ENCODE peak calls at places on chromosome 10, in nine cellular contexts. O is esophagus squamous epithelium, J is uterus, Y is adrenal gland, V is endothelial cell of umbilical vein, P is body of pancreas, H is sigmoid colon, L is IMR-90, Z is testis. X is an unnamed sample. For H3K4me1, the result is how much of the 10 kb centered on the place peaks cover.

GRCh38 chr10:128063736-128064614 is 62.2 kb downstream of the MKI67 start:
- DNase-seq in V (no peak), L (no peak), Y (peak), Z (no peak), P (no peak), H (peak), O (no peak), J (no peak), X (peak)

GRCh38 chr10:78727728-78728127 is 341.0 kb upstream of the ZMIZ1 start:
- DNase-seq in H (no peak), L (no peak), Z (no peak), J (no peak), Y (peak), V (no peak), O (no peak), P (no peak), X (peak)

GRCh38 chr10:29435809-29436501 is 147.1 kb downstream of the LYZL1 start:
- DNase-seq in Z (no peak), V (no peak), O (no peak), Y (no peak), L (peak), P (no peak), J (no peak), H (no peak), X (no peak)

GRCh38 chr10:42632557-42632956 is 5.8 kb downstream of the ZNF33B start:
- DNase-seq in L (no peak), P (no peak), O (no peak), Y (no peak), H (no peak), J (no peak), V (no peak), Z (no peak), X (no peak)

GRCh38 chr10:30092151-30092790 is 32.9 kb upstream of the JCAD start:
- DNase-seq in Y (no peak), O (no peak), V (no peak), P (no peak), J (no peak), L (peak), Z (no peak), H (no peak), X (no peak)

GRCh38 chr10:49394933-49395740 is 752 bp downstream of the DRGX start:
- DNase-seq in O (no peak), H (no peak), L (no peak), Z (no peak), J (no peak), Y (no peak), V (no peak), P (no peak), X (no peak)

GRCh38 chr10:14302035-14302434 is 28.7 kb downstream of the FRMD4A start:
- DNase-seq in L (peak), P (no peak), O (no peak), H (no peak), Z (no peak), J (no peak), V (peak), Y (no peak), X (no peak)

GRCh38 chr10:26859241-26860025 is 1.3 kb downstream of the ABI1 start:
- DNase-seq in Y (no peak), Z (no peak), V (peak), P (no peak), O (no peak), H (no peak), J (no peak), L (peak), X (no peak)

GRCh38 chr10:112811741-112812551 is 138.1 kb upstream of the TCF7L2 start:
- DNase-seq in Y (peak), L (peak), P (peak), J (peak), H (no peak), O (no peak), Z (no peak), V (peak), X (no peak)

GRCh38 chr10:5566606-5567005 is 41.8 kb downstream of the CALML3 start:
- DNase-seq in P (no peak), J (peak), H (no peak), O (no peak), L (peak), V (no peak), Y (no peak), Z (no peak), X (no peak)

GRCh38 chr10:7703140-7703539 is at the start of gene ITIH2:
- DNase-seq in J (no peak), P (no peak), O (no peak), Y (no peak), V (no peak), Z (no peak), L (no peak), H (no peak), X (no peak)

GRCh38 chr10:116663342-116663741 is 42.6 kb downstream of the PNLIPRP2 start:
- DNase-seq in Y (no peak), L (no peak), P (no peak), J (no peak), Z (no peak), H (no peak), V (no peak), O (no peak), X (no peak)

GRCh38 chr10:130360826-130361311 is 224.7 kb downstream of the GLRX3 start:
- DNase-seq in L (no peak), O (no peak), P (peak), Z (no peak), Y (no peak), V (no peak), J (no peak), H (peak), X (no peak)

GRCh38 chr10:22913474-22914092 is 14.3 kb upstream of the ARMC3 start:
- DNase-seq in Z (no peak), J (no peak), V (no peak), P (no peak), Y (no peak), L (no peak), O (no peak), H (no peak), X (no peak)

GRCh38 chr10:114868801-114869200 is 47.2 kb downstream of the FHIP2A start:
- DNase-seq in Y (no peak), P (no peak), O (no peak), V (no peak), L (peak), H (no peak), Z (no peak), J (no peak), X (no peak)

GRCh38 chr10:131996508-131997365 is 15.0 kb upstream of the BNIP3 start:
- DNase-seq in J (no peak), L (no peak), Y (no peak), V (no peak), Z (no peak), O (no peak), H (peak), P (peak), X (peak)

GRCh38 chr10:14800397-14800796 is 25.7 kb upstream of the FAM107B start:
- DNase-seq in P (no peak), J (no peak), Z (no peak), V (no peak), L (no peak), O (no peak), Y (no peak), H (no peak), X (no peak)

GRCh38 chr10:369441-370221 is 234.4 kb downstream of the ZMYND11 start:
- DNase-seq in P (no peak), O (no peak), Y (no peak), L (peak), V (no peak), H (peak), Z (no peak), J (peak), X (no peak)

GRCh38 chr10:31819393-31819820 is 109.2 kb downstream of the ARHGAP12 start:
- DNase-seq in J (peak), O (no peak), H (no peak), L (no peak), P (peak), V (no peak), Z (no peak), Y (peak), X (peak)

GRCh38 chr10:112383325-112383724 is 9.4 kb downstream of the ACSL5 start:
- DNase-seq in L (peak), P (no peak), Z (no peak), V (peak), Y (peak), J (no peak), H (no peak), O (no peak), X (no peak)

GRCh38 chr10:57874810-57875209 is 392.9 kb downstream of the IPMK start:
- DNase-seq in J (no peak), H (no peak), P (no peak), Z (no peak), L (no peak), O (no peak), Y (no peak), V (no peak), X (no peak)

GRCh38 chr10:57884965-57885617 is 382.6 kb downstream of the IPMK start:
- DNase-seq in Z (no peak), L (no peak), O (no peak), J (no peak), V (no peak), H (no peak), P (no peak), Y (no peak), X (no peak)

GRCh38 chr10:57880441-57881301 is 387.0 kb downstream of the IPMK start:
- DNase-seq in L (no peak), O (no peak), J (no peak), Y (no peak), P (no peak), V (no peak), H (no peak), Z (no peak), X (no peak)
- TF ChIP-seq POLR2A in L (no peak), O (no peak), J (no peak), Y (no peak), P (no peak), V (no peak), H (no peak), Z (no peak), X (no peak)

DNA sequence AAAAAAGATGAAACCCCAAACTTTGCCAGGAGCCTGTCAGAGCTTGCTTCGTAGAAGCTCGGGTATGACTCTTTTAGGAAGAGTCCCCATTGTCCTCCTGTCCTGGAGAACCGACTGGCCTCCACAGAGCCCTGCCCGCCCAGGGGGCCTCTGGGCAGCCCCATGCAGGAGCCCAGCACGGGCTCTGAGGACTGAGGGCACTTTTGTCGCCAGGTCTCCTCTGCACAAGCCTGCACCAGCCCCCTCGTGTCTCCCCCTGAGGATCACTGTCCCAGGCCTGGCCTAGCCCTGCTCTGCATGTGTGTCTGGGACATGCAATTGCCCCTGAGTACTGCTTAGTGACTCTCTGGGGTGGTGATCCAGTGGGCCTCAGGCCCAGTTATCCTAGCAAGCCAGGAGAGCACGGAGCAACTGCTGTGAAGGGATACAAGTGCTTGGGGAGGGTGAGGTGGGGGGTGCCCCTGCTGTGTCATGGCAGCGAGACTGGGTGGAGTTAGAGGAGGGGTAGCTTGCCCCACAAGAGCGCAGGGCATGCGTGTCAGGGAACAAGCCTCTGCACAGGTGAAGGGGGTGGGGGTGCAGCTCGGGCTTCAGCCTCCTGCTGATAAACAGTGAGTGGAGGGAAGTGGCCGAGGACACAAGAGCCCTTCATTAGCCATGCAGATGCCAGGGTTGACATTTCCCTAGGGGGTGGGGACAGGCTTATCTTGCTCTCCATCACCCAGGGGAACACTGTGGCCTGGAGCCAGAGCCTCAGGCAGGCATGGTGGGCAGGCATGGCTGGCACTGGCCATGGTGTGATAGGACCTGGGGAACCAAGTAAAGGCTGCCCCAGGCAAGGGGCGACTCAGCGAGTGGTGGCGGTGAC is 143.4 kb downstream of the C10orf105 start:
- DNase-seq in Z (no peak), O (no peak), Y (no peak), V (no peak), H (no peak), P (no peak), J (no peak), L (no peak), X (no peak)
- H3K27ac ChIP-seq in Z (no peak), O (no peak), Y (no peak), V (no peak), H (no peak), P (no peak), J (no peak), L (no peak), X (no peak)

GRCh38 chr10:88385601-88386203 is 197.4 kb downstream of the RNLS start:
- DNase-seq in J (peak), V (no peak), Z (no peak), H (peak), Y (peak), L (no peak), O (peak), P (peak), X (no peak)
- H3K4me1 ChIP-seq in J (under half), V (under half), Z (under half), H (under half), Y (under half), L (under half), O (under half), P (half or more), X (under half)

GRCh38 chr10:124469956-124470484 is 8.4 kb downstream of the LHPP start:
- DNase-seq in O (no peak), V (no peak), Z (no peak), J (no peak), Y (no peak), H (no peak), L (no peak), P (no peak), X (no peak)

GRCh38 chr10:124474502-124475070 is 13.0 kb downstream of the LHPP start:
- DNase-seq in H (no peak), V (no peak), J (no peak), Z (no peak), Y (no peak), P (no peak), O (no peak), L (no peak), X (no peak)

GRCh38 chr10:124472071-124472470 is 10.4 kb downstream of the LHPP start:
- DNase-seq in V (no peak), J (no peak), P (no peak), Y (no peak), Z (no peak), O (no peak), L (no peak), H (no peak), X (no peak)

GRCh38 chr10:124470544-124471449 is 9.2 kb downstream of the LHPP start:
- DNase-seq in Y (no peak), J (no peak), O (no peak), Z (no peak), P (no peak), L (no peak), V (no peak), H (no peak), X (no peak)

GRCh38 chr10:124473070-124473469 is 11.4 kb downstream of the LHPP start:
- DNase-seq in Y (no peak), H (no peak), V (no peak), J (no peak), P (no peak), O (no peak), L (no peak), Z (no peak), X (no peak)
- TF ChIP-seq POLR2A in Y (no peak), H (no peak), V (no peak), J (no peak), P (no peak), O (no peak), L (no peak), Z (no peak), X (no peak)

GRCh38 chr10:3777876-3778707 is 6.9 kb downstream of the KLF6 start:
- DNase-seq in P (no peak), O (no peak), H (no peak), V (peak), Z (no peak), J (no peak), L (peak), Y (no peak), X (no peak)

GRCh38 chr10:3775671-3776551 is 9.1 kb downstream of the KLF6 start:
- DNase-seq in Z (no peak), Y (peak), H (peak), P (peak), O (no peak), V (peak), J (no peak), L (peak), X (no peak)

GRCh38 chr10:3778708-3779108 is 6.3 kb downstream of the KLF6 start:
- DNase-seq in V (peak), Z (no peak), L (peak), P (no peak), Y (no peak), O (no peak), H (no peak), J (no peak), X (no peak)

GRCh38 chr10:3774814-3775670 is 10.0 kb downstream of the KLF6 start:
- DNase-seq in H (peak), L (peak), Y (no peak), J (peak), Z (no peak), O (no peak), V (peak), P (no peak), X (peak)

DNA sequence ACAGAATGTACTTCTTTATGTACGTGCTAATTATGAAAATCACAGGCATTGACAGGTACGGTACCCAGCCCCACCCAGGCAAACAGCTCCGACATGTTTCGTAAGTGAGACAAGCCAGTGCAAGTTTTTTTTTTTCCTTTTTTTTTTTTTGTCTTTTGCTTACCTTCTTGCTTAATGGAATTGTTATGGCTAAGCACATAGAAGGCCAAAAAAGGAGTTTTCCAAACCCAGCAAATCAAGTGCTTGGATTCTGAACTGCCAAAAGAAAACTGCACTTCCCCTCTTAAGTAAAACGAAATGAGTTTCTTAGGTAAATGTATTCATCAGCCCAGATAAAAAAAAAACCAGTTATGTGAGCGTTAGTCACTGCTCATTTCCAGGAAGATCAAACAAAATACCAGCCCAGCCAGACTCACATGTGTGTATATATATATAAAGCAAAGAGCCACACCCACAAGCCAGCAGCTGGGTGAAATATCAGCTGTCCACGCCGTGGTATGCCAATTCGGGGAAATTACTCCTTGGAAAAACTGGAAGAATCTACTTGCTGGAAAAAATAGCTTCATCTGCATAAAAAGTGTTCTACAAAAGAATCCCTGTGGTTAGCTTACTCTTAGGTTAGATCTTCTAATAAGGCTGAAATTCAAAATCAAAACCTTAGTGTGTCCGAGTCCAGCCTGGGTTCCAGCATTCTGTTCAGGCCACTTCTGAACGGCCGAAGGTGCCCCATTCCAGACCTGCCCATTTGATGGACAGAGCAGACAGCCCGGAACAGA is 8.0 kb downstream of the KLF6 start:
- DNase-seq in O (no peak), V (peak), J (peak), L (peak), Y (peak), H (peak), Z (peak), P (peak), X (peak)
- H3K27ac ChIP-seq in O (peak), V (peak), J (peak), L (peak), Y (peak), H (peak), Z (peak), P (peak), X (peak)

GRCh38 chr10:122140477-122140902 is 130.6 kb upstream of the BTBD16 start:
- DNase-seq in H (peak), J (no peak), P (no peak), L (peak), V (peak), Z (no peak), O (no peak), Y (no peak), X (peak)

GRCh38 chr10:122143238-122143841 is 127.8 kb upstream of the BTBD16 start:
- DNase-seq in O (no peak), P (no peak), Y (no peak), L (no peak), Z (no peak), V (no peak), H (no peak), J (no peak), X (no peak)

GRCh38 chr10:122140941-122141623 is 130.0 kb upstream of the BTBD16 start:
- DNase-seq in Z (no peak), Y (peak), O (no peak), P (peak), H (peak), L (peak), V (peak), J (peak), X (peak)

GRCh38 chr10:122142652-122143237 is 128.4 kb upstream of the BTBD16 start:
- DNase-seq in L (no peak), J (no peak), V (peak), Z (peak), P (peak), H (no peak), Y (no peak), O (no peak), X (peak)

DNA sequence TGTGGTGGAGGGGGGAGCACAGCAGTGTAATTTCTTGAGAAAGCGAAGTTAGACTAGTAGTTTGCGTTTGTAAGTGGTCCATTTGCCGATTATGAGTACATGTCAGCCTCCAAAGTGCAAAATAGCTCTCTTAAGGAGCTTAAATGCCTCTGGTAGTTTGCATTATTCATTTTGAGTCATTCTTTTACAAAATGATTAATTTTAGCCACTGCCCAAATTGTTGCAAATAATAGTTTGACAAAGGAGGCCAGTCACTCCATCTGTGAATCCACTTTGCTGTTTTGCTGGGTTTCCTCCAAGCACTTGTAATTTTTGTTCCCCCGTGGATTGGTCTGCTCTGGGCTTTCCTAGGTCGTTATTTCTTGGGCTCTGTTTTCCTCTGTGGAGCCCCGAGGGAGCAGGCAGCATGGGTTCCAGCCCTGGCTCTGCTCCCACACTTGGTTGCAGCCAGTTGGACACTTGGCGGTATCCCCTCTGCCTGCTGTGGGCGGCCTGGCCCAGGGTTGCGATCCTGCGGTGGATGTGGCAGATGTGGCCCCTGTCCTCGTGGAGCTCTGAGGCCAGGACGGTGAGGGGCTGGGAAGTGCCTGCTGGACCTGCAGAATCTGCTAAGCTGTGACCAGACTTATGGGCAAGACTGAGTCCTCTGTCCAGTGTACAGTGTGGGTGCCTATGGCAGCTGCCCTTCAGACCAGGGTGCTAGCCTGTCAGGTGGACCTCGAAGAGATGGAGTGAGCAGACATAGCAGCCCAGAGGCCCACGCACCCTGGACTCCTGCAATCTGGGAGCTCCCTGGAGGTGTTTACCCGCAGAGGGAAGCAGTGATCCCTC is 129.1 kb upstream of the BTBD16 start:
- DNase-seq in V (peak), Y (no peak), L (peak), Z (no peak), J (no peak), P (no peak), O (no peak), H (no peak), X (no peak)
- H3K4me1 ChIP-seq in V (under half), Y (under half), L (under half), Z (under half), J (under half), P (under half), O (half or more), H (under half), X (under half)

GRCh38 chr10:62048919-62049636 is 147.6 kb downstream of the ARID5B start:
- DNase-seq in V (peak), H (peak), L (peak), O (peak), Z (peak), P (peak), Y (peak), J (peak), X (peak)
- TF ChIP-seq POLR2A in V (peak), H (peak), L (peak), O (peak), Z (peak), P (peak), Y (peak), J (peak), X (peak)